ENCODE peak calls at places on chromosomes 3 and 15, in seven cellular contexts. J is transverse colon, B is IMR-90, V is A549, G is endothelial cell of umbilical vein, H is breast epithelium, Y is HCT116. K is an unnamed sample.

GRCh38 chr3:73086071-73086494 is 24.6 kb downstream of the EBLN2 start:
- DNase-seq in B (peak; percentile 43), V (peak; percentile 42), G (peak; percentile 44), J (peak; percentile 42), Y (peak; percentile 38), H (no peak), K (peak; percentile 69)

GRCh38 chr3:169966951-169967915 is 626 bp downstream of the SEC62 start:
- DNase-seq in B (peak; percentile 49), J (no peak), H (peak; percentile 52), V (peak; percentile 24), G (peak; percentile 62), Y (no peak), K (peak; percentile 86)

GRCh38 chr3:180430896-180431295 is 171.1 kb upstream of the TTC14 start:
- DNase-seq in G (no peak), H (no peak), B (peak; percentile 31), J (no peak), V (no peak), Y (no peak), K (no peak)

GRCh38 chr3:31815006-31815405 is 166.1 kb downstream of the OSBPL10 start:
- DNase-seq in H (no peak), G (no peak), Y (no peak), J (no peak), B (no peak), V (no peak), K (no peak)

GRCh38 chr3:46461971-46462910 is 2.5 kb downstream of the LTF start:
- DNase-seq in Y (no peak), G (no peak), V (no peak), B (peak; percentile 19), J (no peak), H (no peak), K (no peak)

GRCh38 chr3:16668776-16669545 is 63.7 kb upstream of the DAZL start:
- DNase-seq in J (no peak), Y (no peak), B (no peak), H (no peak), V (no peak), G (no peak), K (no peak)

GRCh38 chr3:21846976-21847375 is 96.0 kb upstream of the ZNF385D start:
- DNase-seq in B (no peak), H (no peak), V (no peak), G (no peak), Y (no peak), J (no peak), K (no peak)

GRCh38 chr3:125212096-125212508 is 446 bp downstream of the SLC12A8 start:
- DNase-seq in V (no peak), J (no peak), B (no peak), H (no peak), Y (no peak), G (no peak), K (no peak)

GRCh38 chr3:99962703-99963102 is 145.0 kb downstream of the CMSS1 start:
- DNase-seq in B (peak; percentile 91), J (no peak), G (no peak), V (no peak), H (no peak), Y (no peak), K (no peak)

GRCh38 chr15:31098953-31099740 is 2.4 kb downstream of the TRPM1 start:
- DNase-seq in B (no peak), Y (no peak), H (no peak), J (no peak), G (peak; percentile 25), V (no peak), K (no peak)

GRCh38 chr3:154799801-154800200 is 280.3 kb upstream of the MME start:
- DNase-seq in J (no peak), B (peak; percentile 43), Y (no peak), V (no peak), G (no peak), H (no peak), K (no peak)

GRCh38 chr3:47731066-47731465 is 50.6 kb downstream of the SMARCC1 start:
- DNase-seq in V (no peak), G (no peak), B (no peak), H (no peak), Y (no peak), J (no peak), K (no peak)

GRCh38 chr15:89421219-89421618 is 75.2 kb downstream of the RHCG start:
- DNase-seq in G (no peak), J (no peak), Y (no peak), V (no peak), B (no peak), H (no peak), K (no peak)

GRCh38 chr15:45118131-45118588 is 4.0 kb downstream of the DUOXA2 start:
- DNase-seq in V (peak; percentile 75), B (peak; percentile 88), Y (peak; percentile 75), J (peak; percentile 89), H (peak; percentile 89), G (peak; percentile 92), K (peak; percentile 81)

GRCh38 chr15:28459279-28459678 is 73.5 kb downstream of the GOLGA8G start:
- DNase-seq in B (peak; percentile 0), H (no peak), Y (no peak), G (no peak), V (no peak), J (no peak), K (no peak)

GRCh38 chr3:11568503-11569155 is 75.1 kb downstream of the VGLL4 start:
- DNase-seq in V (peak; percentile 52), B (peak; percentile 93), J (peak; percentile 46), H (no peak), G (peak; percentile 97), Y (peak; percentile 59), K (no peak)

GRCh38 chr15:45102226-45102625 is 11.7 kb downstream of the DUOX2 start:
- DNase-seq in B (no peak), G (no peak), H (peak; percentile 28), V (no peak), Y (no peak), J (no peak), K (no peak)

GRCh38 chr15:79896634-79897379 is at the start of gene MTHFS:
- DNase-seq in J (peak; percentile 87), B (peak; percentile 56), Y (peak; percentile 63), V (peak; percentile 92), G (peak; percentile 73), H (peak; percentile 73), K (peak; percentile 91)

GRCh38 chr3:21913791-21914190 is 162.8 kb upstream of the ZNF385D start:
- DNase-seq in J (no peak), V (no peak), B (peak; percentile 72), H (no peak), G (no peak), Y (no peak), K (no peak)

GRCh38 chr3:149576071-149576564 is 81.7 kb downstream of the WWTR1 start:
- DNase-seq in H (no peak), B (peak; percentile 99), J (no peak), Y (peak; percentile 86), V (peak; percentile 89), G (peak; percentile 99), K (no peak)

GRCh38 chr3:150703756-150704344 is at the start of gene ERICH6:
- DNase-seq in H (peak; percentile 92), J (peak; percentile 93), B (peak; percentile 85), Y (peak; percentile 77), G (peak; percentile 90), V (peak; percentile 92), K (peak; percentile 93)
- TF ChIP-seq POLR2A in H (peak; percentile 32), J (peak; percentile 58), B (peak; percentile 65), Y (no peak), G (peak; percentile 17), V (peak; percentile 3), K (peak; percentile 60)

DNA sequence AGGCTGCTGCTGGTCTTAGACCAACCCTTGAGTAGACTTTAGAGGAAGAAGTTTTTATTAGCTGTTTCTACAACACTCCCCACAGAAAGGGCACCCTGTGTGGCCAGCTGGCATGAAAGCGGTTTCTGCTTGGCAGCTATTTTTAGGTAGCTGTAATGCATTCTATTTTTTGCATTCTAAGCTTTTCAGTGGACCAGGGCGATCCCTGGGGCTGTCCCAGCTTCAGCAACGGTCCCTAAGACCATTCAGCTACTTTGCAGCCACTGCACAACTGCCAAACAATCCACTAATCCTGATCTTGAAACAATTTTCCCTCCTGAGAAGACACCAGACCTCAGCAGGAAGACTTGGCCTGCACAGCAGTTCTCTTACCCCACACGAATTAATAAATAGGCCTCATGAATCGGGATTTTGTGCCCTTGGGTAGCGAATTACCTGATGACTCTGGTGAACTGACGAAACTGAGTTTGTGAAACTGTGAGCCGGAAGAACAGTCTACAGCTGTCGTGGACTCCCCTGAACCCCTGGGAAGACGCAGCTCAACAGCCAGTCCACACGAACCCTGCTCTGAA is 14.6 kb upstream of the TFRC start:
- DNase-seq in G (no peak), H (no peak), Y (no peak), B (no peak), V (no peak), J (peak; percentile 67), K (no peak)
- TF ChIP-seq POLR2A in G (no peak), H (no peak), Y (no peak), B (no peak), V (no peak), J (no peak), K (no peak)

GRCh38 chr3:69012836-69013255 is 638 bp downstream of the EOGT start:
- DNase-seq in B (peak; percentile 67), J (peak; percentile 60), V (peak; percentile 30), G (peak; percentile 65), Y (no peak), H (peak; percentile 57), K (peak; percentile 59)

GRCh38 chr3:69011331-69011730 is 2.2 kb downstream of the EOGT start:
- DNase-seq in Y (no peak), G (peak; percentile 24), H (no peak), V (no peak), B (peak; percentile 54), J (no peak), K (no peak)

GRCh38 chr3:69014022-69014580 is 617 bp upstream of the EOGT start:
- DNase-seq in Y (no peak), H (no peak), J (no peak), B (no peak), V (no peak), G (no peak), K (no peak)

GRCh38 chr3:69013256-69014021 is at the start of gene EOGT:
- DNase-seq in V (peak; percentile 84), Y (peak; percentile 61), B (peak; percentile 82), G (peak; percentile 93), H (peak; percentile 85), J (peak; percentile 91), K (peak; percentile 93)

GRCh38 chr3:69012111-69012835 is 1.2 kb downstream of the EOGT start:
- DNase-seq in H (peak; percentile 65), G (peak; percentile 80), V (no peak), B (peak; percentile 63), J (peak; percentile 19), Y (no peak), K (no peak)
- TF ChIP-seq POLR2A in H (no peak), G (no peak), V (no peak), B (no peak), J (no peak), Y (no peak), K (no peak)

GRCh38 chr15:90596943-90597342 is 67.2 kb downstream of the CRTC3 start:
- DNase-seq in G (no peak), H (no peak), Y (no peak), B (no peak), J (no peak), V (no peak), K (no peak)

GRCh38 chr15:90599116-90599515 is 69.4 kb downstream of the CRTC3 start:
- DNase-seq in V (no peak), G (no peak), H (no peak), B (no peak), Y (no peak), J (no peak), K (peak; percentile 39)

GRCh38 chr15:90597477-90598052 is 67.8 kb downstream of the CRTC3 start:
- DNase-seq in J (no peak), Y (no peak), V (no peak), B (no peak), G (no peak), H (no peak), K (peak; percentile 80)

GRCh38 chr15:90598679-90599078 is 69.0 kb downstream of the CRTC3 start:
- DNase-seq in B (no peak), J (no peak), V (no peak), Y (no peak), G (no peak), H (no peak), K (no peak)

GRCh38 chr15:90598053-90598577 is 68.4 kb downstream of the CRTC3 start:
- DNase-seq in J (peak; percentile 79), Y (no peak), H (no peak), G (peak; percentile 7), V (peak; percentile 56), B (no peak), K (peak; percentile 91)
- TF ChIP-seq POLR2A in J (no peak), Y (no peak), H (no peak), G (no peak), V (no peak), B (no peak), K (peak; percentile 75)

K was measured in erythroblast.